ENCODE peak calls at places on chromosomes 7 and 10, in seven cellular contexts. One of them, this sample, is unnamed.

GRCh38 chr10:3624367-3624766 is 160.6 kb downstream of the KLF6 start:
- DNase-seq in PC-3: peak; percentile 6
- DNase-seq in left lung: no peak
- DNase-seq in choroid plexus epithelial cell: peak; percentile 88
- DNase-seq in astrocyte of the spinal cord: peak; percentile 60
- DNase-seq in IMR-90: peak; percentile 88
- DNase-seq in HCT116: no peak
- DNase-seq in this sample: no peak

GRCh38 chr10:78737883-78738282 is 330.9 kb upstream of the ZMIZ1 start:
- DNase-seq in PC-3: no peak
- DNase-seq in left lung: no peak
- DNase-seq in choroid plexus epithelial cell: no peak
- DNase-seq in astrocyte of the spinal cord: no peak
- DNase-seq in IMR-90: no peak
- DNase-seq in HCT116: no peak
- DNase-seq in this sample: no peak

GRCh38 chr10:15329437-15329836 is 41.7 kb downstream of the FAM171A1 start:
- DNase-seq in PC-3: no peak
- DNase-seq in left lung: no peak
- DNase-seq in choroid plexus epithelial cell: no peak
- DNase-seq in astrocyte of the spinal cord: no peak
- DNase-seq in IMR-90: no peak
- DNase-seq in HCT116: no peak
- DNase-seq in this sample: no peak

GRCh38 chr7:82229164-82229563 is 214.4 kb downstream of the CACNA2D1 start:
- DNase-seq in PC-3: no peak
- DNase-seq in left lung: no peak
- DNase-seq in choroid plexus epithelial cell: peak; percentile 35
- DNase-seq in astrocyte of the spinal cord: no peak
- DNase-seq in IMR-90: no peak
- DNase-seq in HCT116: no peak
- DNase-seq in this sample: no peak

GRCh38 chr10:71830726-71831125 is 20.3 kb downstream of the PSAP start:
- DNase-seq in PC-3: no peak
- DNase-seq in left lung: peak; percentile 37
- DNase-seq in choroid plexus epithelial cell: no peak
- DNase-seq in astrocyte of the spinal cord: no peak
- DNase-seq in IMR-90: no peak
- DNase-seq in HCT116: no peak
- DNase-seq in this sample: no peak

GRCh38 chr7:29265208-29265923 is 70.8 kb downstream of the CHN2 start:
- DNase-seq in PC-3: peak; percentile 75
- DNase-seq in left lung: no peak
- DNase-seq in choroid plexus epithelial cell: peak; percentile 59
- DNase-seq in astrocyte of the spinal cord: peak; percentile 45
- DNase-seq in IMR-90: no peak
- DNase-seq in HCT116: no peak
- DNase-seq in this sample: no peak

GRCh38 chr7:49980414-49980813 is 112.6 kb downstream of the ZPBP start:
- DNase-seq in PC-3: no peak
- DNase-seq in left lung: no peak
- DNase-seq in choroid plexus epithelial cell: no peak
- DNase-seq in astrocyte of the spinal cord: no peak
- DNase-seq in IMR-90: no peak
- DNase-seq in HCT116: no peak
- DNase-seq in this sample: no peak

GRCh38 chr10:98382691-98383101 is 32.3 kb downstream of the PYROXD2 start:
- DNase-seq in PC-3: no peak
- DNase-seq in left lung: no peak
- DNase-seq in choroid plexus epithelial cell: no peak
- DNase-seq in astrocyte of the spinal cord: no peak
- DNase-seq in IMR-90: peak; percentile 47
- DNase-seq in HCT116: no peak
- DNase-seq in this sample: no peak

GRCh38 chr10:21924511-21924910 is 79.0 kb downstream of the DNAJC1 start:
- DNase-seq in PC-3: no peak
- DNase-seq in left lung: no peak
- DNase-seq in choroid plexus epithelial cell: no peak
- DNase-seq in astrocyte of the spinal cord: no peak
- DNase-seq in IMR-90: no peak
- DNase-seq in HCT116: no peak
- DNase-seq in this sample: no peak

GRCh38 chr7:26365897-26366267 is 74.2 kb downstream of the SNX10 start:
- DNase-seq in PC-3: no peak
- DNase-seq in left lung: no peak
- DNase-seq in choroid plexus epithelial cell: no peak
- DNase-seq in astrocyte of the spinal cord: no peak
- DNase-seq in IMR-90: no peak
- DNase-seq in HCT116: no peak
- DNase-seq in this sample: no peak

GRCh38 chr10:11604742-11605650 is 6.5 kb downstream of the USP6NL start:
- DNase-seq in PC-3: no peak
- DNase-seq in left lung: no peak
- DNase-seq in choroid plexus epithelial cell: peak; percentile 23
- DNase-seq in astrocyte of the spinal cord: no peak
- DNase-seq in IMR-90: no peak
- DNase-seq in HCT116: no peak
- DNase-seq in this sample: no peak

GRCh38 chr7:110877086-110877485 is 213.8 kb upstream of the LRRN3 start:
- DNase-seq in PC-3: no peak
- DNase-seq in left lung: no peak
- DNase-seq in choroid plexus epithelial cell: no peak
- DNase-seq in astrocyte of the spinal cord: peak; percentile 5
- DNase-seq in IMR-90: peak; percentile 34
- DNase-seq in HCT116: no peak
- DNase-seq in this sample: no peak

GRCh38 chr7:158887594-158887993 is 31.2 kb downstream of the DYNC2I1 start:
- DNase-seq in PC-3: no peak
- DNase-seq in left lung: no peak
- DNase-seq in choroid plexus epithelial cell: no peak
- DNase-seq in astrocyte of the spinal cord: no peak
- DNase-seq in IMR-90: no peak
- DNase-seq in HCT116: no peak
- DNase-seq in this sample: no peak

GRCh38 chr10:17062493-17063487 is 66.8 kb downstream of the CUBN start:
- DNase-seq in PC-3: peak; percentile 81
- DNase-seq in left lung: no peak
- DNase-seq in choroid plexus epithelial cell: peak; percentile 93
- DNase-seq in astrocyte of the spinal cord: peak; percentile 92
- DNase-seq in IMR-90: peak; percentile 88
- DNase-seq in HCT116: peak; percentile 86
- DNase-seq in this sample: no peak

GRCh38 chr10:69439813-69440506 is 11.3 kb upstream of the TSPAN15 start:
- DNase-seq in PC-3: peak; percentile 96
- DNase-seq in left lung: no peak
- DNase-seq in choroid plexus epithelial cell: peak; percentile 78
- DNase-seq in astrocyte of the spinal cord: no peak
- DNase-seq in IMR-90: no peak
- DNase-seq in HCT116: no peak
- DNase-seq in this sample: no peak

GRCh38 chr7:108156897-108157605 is 26.9 kb upstream of the LAMB4 start:
- DNase-seq in PC-3: no peak
- DNase-seq in left lung: no peak
- DNase-seq in choroid plexus epithelial cell: no peak
- DNase-seq in astrocyte of the spinal cord: no peak
- DNase-seq in IMR-90: peak; percentile 39
- DNase-seq in HCT116: no peak
- DNase-seq in this sample: no peak

GRCh38 chr10:124562425-124563060 is 100.9 kb downstream of the LHPP start:
- DNase-seq in PC-3: peak; percentile 55
- DNase-seq in left lung: no peak
- DNase-seq in choroid plexus epithelial cell: peak; percentile 13
- DNase-seq in astrocyte of the spinal cord: no peak
- DNase-seq in IMR-90: no peak
- DNase-seq in HCT116: no peak
- DNase-seq in this sample: no peak

GRCh38 chr7:80403686-80404241 is 108.1 kb downstream of the GNAT3 start:
- DNase-seq in PC-3: no peak
- DNase-seq in left lung: no peak
- DNase-seq in choroid plexus epithelial cell: peak; percentile 59
- DNase-seq in astrocyte of the spinal cord: no peak
- DNase-seq in IMR-90: peak; percentile 37
- DNase-seq in HCT116: no peak
- DNase-seq in this sample: no peak

GRCh38 chr7:128201067-128201689 is 39.9 kb upstream of the LEP start:
- DNase-seq in PC-3: no peak
- DNase-seq in left lung: no peak
- DNase-seq in choroid plexus epithelial cell: no peak
- DNase-seq in astrocyte of the spinal cord: no peak
- DNase-seq in IMR-90: no peak
- DNase-seq in HCT116: no peak
- DNase-seq in this sample: no peak

GRCh38 chr10:110273474-110273873 is 31.2 kb downstream of the SMNDC1 start:
- DNase-seq in PC-3: peak; percentile 35
- DNase-seq in left lung: no peak
- DNase-seq in choroid plexus epithelial cell: peak; percentile 94
- DNase-seq in astrocyte of the spinal cord: peak; percentile 60
- DNase-seq in IMR-90: peak; percentile 90
- DNase-seq in HCT116: no peak
- DNase-seq in this sample: peak; percentile 12

GRCh38 chr10:7662522-7662921 is 4.2 kb downstream of the ITIH5 start:
- DNase-seq in PC-3: no peak
- DNase-seq in left lung: no peak
- DNase-seq in choroid plexus epithelial cell: no peak
- DNase-seq in astrocyte of the spinal cord: no peak
- DNase-seq in IMR-90: no peak
- DNase-seq in HCT116: no peak
- DNase-seq in this sample: no peak

GRCh38 chr10:7666253-7667023 is at the start of gene ITIH5:
- DNase-seq in PC-3: no peak
- DNase-seq in left lung: peak; percentile 71
- DNase-seq in choroid plexus epithelial cell: no peak
- DNase-seq in astrocyte of the spinal cord: no peak
- DNase-seq in IMR-90: no peak
- DNase-seq in HCT116: no peak
- DNase-seq in this sample: peak; percentile 25

GRCh38 chr10:7659560-7659959 is 7.2 kb downstream of the ITIH5 start:
- DNase-seq in PC-3: no peak
- DNase-seq in left lung: no peak
- DNase-seq in choroid plexus epithelial cell: no peak
- DNase-seq in astrocyte of the spinal cord: no peak
- DNase-seq in IMR-90: no peak
- DNase-seq in HCT116: no peak
- DNase-seq in this sample: no peak

GRCh38 chr10:7667262-7668141 is 736 bp upstream of the ITIH5 start:
- DNase-seq in PC-3: no peak
- DNase-seq in left lung: no peak
- DNase-seq in choroid plexus epithelial cell: no peak
- DNase-seq in astrocyte of the spinal cord: no peak
- DNase-seq in IMR-90: no peak
- DNase-seq in HCT116: no peak
- DNase-seq in this sample: peak; percentile 21

GRCh38 chr10:7664707-7665106 is 2.1 kb downstream of the ITIH5 start:
- DNase-seq in PC-3: no peak
- DNase-seq in left lung: no peak
- DNase-seq in choroid plexus epithelial cell: no peak
- DNase-seq in astrocyte of the spinal cord: no peak
- DNase-seq in IMR-90: no peak
- DNase-seq in HCT116: no peak
- DNase-seq in this sample: no peak
- TF ChIP-seq CTCF in PC-3: no peak
- TF ChIP-seq CTCF in left lung: no peak
- TF ChIP-seq CTCF in choroid plexus epithelial cell: no peak
- TF ChIP-seq CTCF in astrocyte of the spinal cord: no peak
- TF ChIP-seq CTCF in IMR-90: no peak
- TF ChIP-seq CTCF in HCT116: no peak
- TF ChIP-seq CTCF in this sample: no peak

DNA sequence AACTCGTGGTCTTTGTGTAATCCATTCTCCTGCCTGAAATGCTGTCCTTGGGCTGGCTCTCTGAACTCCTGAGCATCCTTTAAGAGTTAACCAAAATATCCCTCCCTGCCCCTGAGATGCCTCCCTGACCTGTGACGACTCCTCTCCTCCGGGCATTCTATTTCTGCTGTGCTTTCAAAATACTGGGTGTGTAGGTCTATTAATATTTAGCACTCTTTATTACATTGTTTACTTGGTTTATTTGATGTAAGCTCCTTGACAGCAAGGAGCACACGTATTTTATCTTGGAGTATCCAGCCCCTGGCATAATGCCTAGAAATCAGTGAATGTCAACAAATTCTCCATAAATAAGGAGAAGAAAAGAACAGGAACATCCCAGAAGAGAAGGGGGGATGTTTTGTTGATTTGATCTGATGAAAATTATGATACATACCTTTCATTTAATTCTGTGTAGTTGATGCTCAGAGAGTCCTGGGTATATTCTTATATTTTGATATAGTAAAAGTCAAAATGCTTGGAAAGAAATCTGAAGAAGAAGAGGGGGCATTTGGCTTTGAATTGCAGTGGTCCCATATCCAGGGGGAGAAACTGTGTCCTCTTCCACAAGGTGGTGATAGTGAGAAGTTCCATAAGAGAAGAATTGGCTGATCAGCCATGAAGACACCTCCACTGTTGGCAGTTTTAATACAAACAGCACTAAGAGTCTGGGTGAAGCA is 107.7 kb upstream of the MPP7 start:
- DNase-seq in PC-3: peak; percentile 22
- DNase-seq in left lung: no peak
- DNase-seq in choroid plexus epithelial cell: peak; percentile 11
- DNase-seq in astrocyte of the spinal cord: no peak
- DNase-seq in IMR-90: no peak
- DNase-seq in HCT116: no peak
- DNase-seq in this sample: no peak
- TF ChIP-seq CTCF in PC-3: peak; percentile 44
- TF ChIP-seq CTCF in left lung: no peak
- TF ChIP-seq CTCF in choroid plexus epithelial cell: peak; percentile 47
- TF ChIP-seq CTCF in astrocyte of the spinal cord: peak; percentile 19
- TF ChIP-seq CTCF in IMR-90: no peak
- TF ChIP-seq CTCF in HCT116: peak; percentile 45
- TF ChIP-seq CTCF in this sample: no peak

DNA sequence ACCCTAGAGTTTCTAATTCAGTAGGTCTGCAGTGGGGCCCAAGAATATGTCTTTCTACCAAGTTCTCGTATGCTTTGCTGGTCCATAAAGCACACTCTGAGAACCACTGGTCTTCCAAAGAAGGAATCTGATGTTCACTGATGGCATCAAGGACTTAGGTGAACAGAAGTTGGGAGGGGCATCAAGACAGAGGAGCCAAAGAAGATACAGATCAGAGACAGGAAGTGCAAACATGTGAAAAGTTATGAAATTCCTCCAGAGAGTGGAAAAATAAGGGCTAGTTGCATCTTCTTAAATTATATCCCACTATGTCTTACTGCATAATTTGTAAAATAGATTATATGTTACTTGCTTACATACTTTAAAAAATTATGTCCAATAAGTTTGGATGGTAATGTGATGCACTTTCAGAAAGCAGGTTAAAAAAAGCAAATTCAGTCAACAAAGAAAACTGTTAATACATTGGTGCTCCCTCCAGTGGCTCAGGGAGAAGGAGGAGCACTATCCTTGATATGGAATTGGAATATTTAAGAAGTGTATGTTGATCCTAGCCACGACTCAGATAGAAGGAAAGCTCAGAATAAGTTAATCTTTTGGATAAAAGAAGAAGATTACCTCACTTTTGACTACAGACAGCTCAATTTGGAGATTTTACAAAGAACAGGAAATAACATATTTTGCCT is 35.8 kb downstream of the CREB3L2 start:
- DNase-seq in PC-3: no peak
- DNase-seq in left lung: no peak
- DNase-seq in choroid plexus epithelial cell: no peak
- DNase-seq in astrocyte of the spinal cord: no peak
- DNase-seq in IMR-90: no peak
- DNase-seq in HCT116: no peak
- DNase-seq in this sample: no peak
- TF ChIP-seq CTCF in PC-3: peak; percentile 25
- TF ChIP-seq CTCF in left lung: no peak
- TF ChIP-seq CTCF in choroid plexus epithelial cell: peak; percentile 47
- TF ChIP-seq CTCF in astrocyte of the spinal cord: peak; percentile 23
- TF ChIP-seq CTCF in IMR-90: peak; percentile 28
- TF ChIP-seq CTCF in HCT116: peak; percentile 14
- TF ChIP-seq CTCF in this sample: no peak

GRCh38 chr7:151411551-151411950 is 1.7 kb upstream of the WDR86 start:
- DNase-seq in PC-3: no peak
- DNase-seq in left lung: no peak
- DNase-seq in choroid plexus epithelial cell: no peak
- DNase-seq in astrocyte of the spinal cord: no peak
- DNase-seq in IMR-90: no peak
- DNase-seq in HCT116: no peak
- DNase-seq in this sample: no peak
- TF ChIP-seq CTCF in PC-3: no peak
- TF ChIP-seq CTCF in left lung: no peak
- TF ChIP-seq CTCF in choroid plexus epithelial cell: peak; percentile 21
- TF ChIP-seq CTCF in astrocyte of the spinal cord: no peak
- TF ChIP-seq CTCF in IMR-90: no peak
- TF ChIP-seq CTCF in HCT116: no peak
- TF ChIP-seq CTCF in this sample: no peak

This sample was measured in GM10248.